ENCODE peak calls at places on chromosomes 7 and 10, in five cellular contexts. C is HCT116, N is K562, G is GM12878, T is H1. L is an unnamed sample.

GRCh38 chr7:101917566-101917965 is 100.1 kb downstream of the CUX1 start:
- DNase-seq in C (no peak), N (no peak), G (no peak), T (no peak), L (no peak)

GRCh38 chr7:117217121-117217520 is 105.7 kb downstream of the WNT2 start:
- DNase-seq in C (no peak), N (no peak), G (no peak), T (no peak), L (no peak)

GRCh38 chr10:121076760-121077159 is 225.6 kb downstream of the WDR11 start:
- DNase-seq in C (no peak), N (no peak), G (no peak), T (no peak), L (no peak)

GRCh38 chr7:27901028-27901760 is 161.2 kb downstream of the TAX1BP1 start:
- DNase-seq in C (no peak), N (no peak), G (peak; percentile 55), T (no peak), L (no peak)

GRCh38 chr7:23347682-23348180 is 48.6 kb downstream of the MALSU1 start:
- DNase-seq in C (peak; percentile 59), N (peak; percentile 72), G (no peak), T (no peak), L (no peak)

GRCh38 chr7:34060548-34060947 is 155.2 kb downstream of the BMPER start:
- DNase-seq in C (no peak), N (no peak), G (no peak), T (no peak), L (no peak)

GRCh38 chr7:100137851-100138760 is 10.6 kb upstream of the LAMTOR4 start:
- DNase-seq in C (no peak), N (no peak), G (no peak), T (no peak), L (no peak)

GRCh38 chr10:27995311-27995710 is 3.6 kb downstream of the ODAD2 start:
- DNase-seq in C (no peak), N (no peak), G (no peak), T (no peak), L (no peak)

GRCh38 chr10:68832596-68832995 is 5.3 kb downstream of the STOX1 start:
- DNase-seq in C (no peak), N (no peak), G (no peak), T (no peak), L (no peak)

GRCh38 chr7:67857698-67858097 is 861.1 kb downstream of the TYW1 start:
- DNase-seq in C (no peak), N (no peak), G (no peak), T (no peak), L (no peak)

GRCh38 chr10:60335708-60336107 is 54.0 kb downstream of the ANK3 start:
- DNase-seq in C (no peak), N (no peak), G (no peak), T (no peak), L (peak; percentile 19)

GRCh38 chr10:17237915-17238444 is 9.9 kb downstream of the VIM start:
- DNase-seq in C (no peak), N (no peak), G (no peak), T (no peak), L (no peak)

GRCh38 chr7:48090095-48090805 is 1.2 kb downstream of the UPP1 start:
- DNase-seq in C (no peak), N (no peak), G (no peak), T (no peak), L (no peak)

GRCh38 chr10:1368772-1369171 is 312.6 kb downstream of the WDR37 start:
- DNase-seq in C (peak; percentile 45), N (peak; percentile 64), G (no peak), T (peak; percentile 43), L (peak; percentile 28)

GRCh38 chr10:130915065-130915464 is 396.5 kb downstream of the TCERG1L start:
- DNase-seq in C (no peak), N (no peak), G (no peak), T (no peak), L (no peak)

GRCh38 chr7:113083132-113083833 is 3.3 kb downstream of the GPR85 start:
- DNase-seq in C (no peak), N (no peak), G (no peak), T (no peak), L (no peak)

GRCh38 chr10:14486777-14487510 is 156.2 kb upstream of the FRMD4A start:
- DNase-seq in C (no peak), N (no peak), G (no peak), T (no peak), L (no peak)

GRCh38 chr7:2018786-2019692 is 213.7 kb downstream of the MAD1L1 start:
- DNase-seq in C (no peak), N (peak; percentile 79), G (no peak), T (no peak), L (no peak)

GRCh38 chr10:59960751-59961150 is 54.4 kb upstream of the CCDC6 start:
- DNase-seq in C (no peak), N (no peak), G (no peak), T (no peak), L (no peak)

DNA sequence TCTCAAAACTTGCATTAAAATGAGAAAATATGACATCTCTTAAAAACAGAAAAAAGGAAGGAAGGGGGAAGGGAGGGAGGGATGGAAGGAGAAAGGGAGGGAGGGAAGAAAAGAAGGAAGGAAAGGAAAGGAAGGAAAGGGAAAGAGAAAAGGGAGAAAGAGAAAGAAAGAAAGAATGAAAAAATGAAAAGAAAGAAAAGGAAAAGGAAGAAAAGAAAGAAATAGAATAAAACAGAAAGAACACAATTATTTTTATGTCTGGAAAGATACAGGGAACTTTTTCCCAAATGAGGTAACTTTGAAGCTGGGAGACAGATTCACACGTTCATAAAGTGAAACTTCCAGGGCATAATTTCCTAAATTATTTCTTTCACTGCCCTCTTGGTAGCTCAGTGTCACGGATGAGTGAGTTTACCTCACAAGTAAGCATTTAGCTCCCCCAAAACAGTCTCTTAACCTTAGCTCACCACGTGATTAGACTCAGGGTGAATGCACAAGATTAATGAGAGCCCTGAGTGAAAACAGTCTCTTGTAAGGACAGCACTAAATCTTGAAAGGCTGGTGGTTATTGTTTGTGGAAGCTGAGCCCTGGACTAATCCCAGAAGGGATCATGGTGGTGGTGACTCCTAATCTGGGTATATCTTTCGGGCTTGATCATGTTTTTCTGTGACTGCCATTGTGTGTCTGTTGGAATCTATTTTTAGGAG is 74.1 kb upstream of the HDAC9 start:
- DNase-seq in C (no peak), N (no peak), G (no peak), T (no peak), L (no peak)
- TF ChIP-seq SRF in C (no peak), N (no peak), G (no peak), T (no peak), L (no peak)

DNA sequence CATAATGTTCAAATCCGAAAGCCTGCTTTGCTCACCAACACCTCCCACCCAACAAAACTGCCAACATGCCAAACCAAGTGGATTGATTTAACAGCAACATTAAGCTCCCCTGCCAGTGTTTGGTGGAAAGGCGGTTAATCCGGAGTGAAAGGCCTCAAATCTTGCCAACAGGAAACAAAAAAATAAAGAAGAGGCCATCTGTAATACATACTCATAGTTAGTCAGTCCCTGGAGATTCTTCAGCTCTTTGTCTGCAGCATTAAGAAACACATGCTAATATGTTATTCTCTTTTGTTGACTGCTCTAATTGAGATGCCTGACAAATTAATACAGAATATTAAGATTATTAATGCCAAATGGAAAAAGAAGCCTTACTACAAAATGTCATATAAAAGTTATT is 898.0 kb downstream of the CNTNAP2 start:
- DNase-seq in C (no peak), N (no peak), G (no peak), T (no peak), L (no peak)
- TF ChIP-seq SRF in C (no peak), N (no peak), G (no peak), T (no peak), L (no peak)

GRCh38 chr7:95508780-95509179 is 23.0 kb downstream of the ASB4 start:
- DNase-seq in C (no peak), N (no peak), G (no peak), T (no peak), L (no peak)

GRCh38 chr7:95509199-95509598 is 23.5 kb downstream of the ASB4 start:
- DNase-seq in C (no peak), N (no peak), G (no peak), T (no peak), L (peak; percentile 25)

GRCh38 chr7:95517458-95517857 is 31.7 kb downstream of the ASB4 start:
- DNase-seq in C (no peak), N (no peak), G (no peak), T (no peak), L (no peak)

DNA sequence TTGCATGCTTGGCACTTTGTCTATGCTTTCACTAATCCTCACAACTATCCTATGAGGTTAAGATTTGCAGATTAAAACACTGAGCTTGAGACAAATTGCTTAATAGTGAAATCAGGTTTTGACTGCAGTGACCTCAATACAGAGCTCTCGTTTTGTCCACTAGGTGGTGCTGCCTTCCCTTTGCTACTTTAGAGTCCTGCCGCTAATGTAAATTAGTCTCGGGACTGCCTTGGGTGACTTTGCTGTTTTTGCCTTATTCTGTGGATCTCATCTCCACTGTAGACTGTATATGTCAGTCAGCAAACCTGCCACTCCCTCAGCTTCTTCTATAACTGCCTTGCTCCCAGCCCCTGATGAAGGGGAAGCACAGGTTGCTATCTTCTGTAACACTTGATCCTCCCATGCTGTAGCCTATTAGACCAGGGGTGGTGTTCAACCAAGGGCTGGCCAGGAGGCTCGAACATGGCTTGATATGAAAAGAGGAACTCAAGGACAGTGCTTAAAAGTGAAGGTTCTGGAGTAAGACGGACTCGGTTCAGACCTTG is 26.0 kb downstream of the ASB4 start:
- DNase-seq in C (peak; percentile 63), N (peak; percentile 71), G (no peak), T (no peak), L (peak; percentile 75)
- TF ChIP-seq SRF in C (no peak), N (no peak), G (no peak), T (no peak), L (no peak)

GRCh38 chr10:10490187-10490980 is 527.3 kb upstream of the CELF2 start:
- DNase-seq in C (no peak), N (no peak), G (no peak), T (no peak), L (no peak)
- TF ChIP-seq SRF in C (no peak), N (no peak), G (no peak), T (no peak), L (no peak)